ENCODE peak calls at places on chromosomes 4 and X, in four cellular contexts. N, G, V and M are unnamed samples. For H3K4me1, the result is how much of the 10 kb centered on the place peaks cover.

GRCh38 chr4:70778888-70779422 is 57.2 kb downstream of the RUFY3 start:
- DNase-seq in V (no peak), G (no peak), N (no peak), M (peak)

GRCh38 chrX:23742174-23742692 is 843 bp downstream of the ACOT9 start:
- DNase-seq in G (no peak), N (no peak), V (peak), M (peak)

GRCh38 chrX:150548684-150549083 is 19.7 kb upstream of the MTM1 start:
- DNase-seq in N (no peak), G (no peak), V (no peak), M (no peak)

GRCh38 chrX:153523269-153523668 is 5.8 kb downstream of the ATP2B3 start:
- DNase-seq in N (no peak), G (no peak), V (no peak), M (no peak)

GRCh38 chr4:42397635-42398447 is 553 bp downstream of the SHISA3 start:
- DNase-seq in N (peak), G (no peak), V (peak), M (peak)

GRCh38 chrX:8627796-8628195 is 104.1 kb downstream of the ANOS1 start:
- DNase-seq in V (no peak), N (no peak), G (no peak), M (no peak)

GRCh38 chr4:190014771-190015537 is 12.1 kb downstream of the FRG2 start:
- DNase-seq in N (no peak), V (peak), G (no peak), M (no peak)

GRCh38 chr4:152936446-152937279 is 540 bp downstream of the FHDC1 start:
- DNase-seq in V (peak), G (no peak), N (peak), M (no peak)

GRCh38 chr4:75142850-75143249 is 209.9 kb downstream of the PARM1 start:
- DNase-seq in V (no peak), G (no peak), N (no peak), M (no peak)

GRCh38 chrX:100643943-100644587 is at the start of gene SRPX2:
- DNase-seq in V (peak), N (no peak), G (no peak), M (peak)

GRCh38 chrX:129997081-129997480 is 14.6 kb downstream of the BCORL1 start:
- DNase-seq in G (no peak), V (no peak), N (no peak), M (no peak)

GRCh38 chrX:147710301-147710700 is 201.4 kb upstream of the FMR1 start:
- DNase-seq in V (no peak), N (peak), G (no peak), M (no peak)

GRCh38 chr4:138090145-138090917 is 151.8 kb downstream of the SLC7A11 start:
- DNase-seq in V (peak), N (peak), G (no peak), M (peak)

GRCh38 chr4:45323453-45324058 is 597.2 kb upstream of the GNPDA2 start:
- DNase-seq in N (no peak), V (no peak), G (no peak), M (no peak)

GRCh38 chr4:64144994-64145393 is 264.3 kb downstream of the TECRL start:
- DNase-seq in N (no peak), V (no peak), G (no peak), M (no peak)

GRCh38 chr4:4416981-4417380 is 30.1 kb downstream of the NSG1 start:
- DNase-seq in V (no peak), N (no peak), G (no peak), M (no peak)

GRCh38 chr4:70559216-70559830 is 32.7 kb upstream of the AMBN start:
- DNase-seq in V (peak), G (no peak), N (peak), M (no peak)

GRCh38 chr4:144578681-144579080 is 67.3 kb upstream of the HHIP start:
- DNase-seq in N (no peak), G (no peak), V (no peak), M (no peak)

GRCh38 chr4:112946127-112946526 is 103.3 kb upstream of the ANK2 start:
- DNase-seq in V (no peak), G (no peak), N (no peak), M (no peak)

GRCh38 chr4:118154643-118155042 is 120.4 kb downstream of the NDST3 start:
- DNase-seq in V (no peak), G (no peak), N (no peak), M (no peak)

GRCh38 chr4:126592088-126592487 is 1040.7 kb upstream of the INTU start:
- DNase-seq in G (no peak), N (no peak), V (no peak), M (no peak)

GRCh38 chr4:139975830-139976272 is 178.1 kb downstream of the MAML3 start:
- DNase-seq in V (no peak), G (no peak), N (no peak), M (no peak)

GRCh38 chr4:79390890-79391289 is 17.1 kb downstream of the GK2 start:
- DNase-seq in N (no peak), V (no peak), G (no peak), M (no peak)

GRCh38 chr4:169404959-169405358 is 134.2 kb upstream of the SH3RF1 start:
- DNase-seq in N (no peak), V (no peak), G (no peak), M (no peak)

GRCh38 chrX:9888953-9889470 is 78.1 kb upstream of the CLDN34 start:
- DNase-seq in V (no peak), G (no peak), N (no peak), M (no peak)

GRCh38 chr4:84878090-84878489 is 88.4 kb downstream of the WDFY3 start:
- DNase-seq in V (no peak), G (no peak), N (no peak), M (no peak)

GRCh38 chr4:23889814-23890269 is at the start of gene PPARGC1A:
- DNase-seq in N (peak), G (no peak), V (peak), M (peak)

GRCh38 chr4:132564920-132565319 is 584.2 kb upstream of the PCDH10 start:
- DNase-seq in G (no peak), N (no peak), V (no peak), M (no peak)

GRCh38 chr4:156723951-156724668 is 247.5 kb downstream of the PDGFC start:
- DNase-seq in G (no peak), V (peak), N (no peak), M (no peak)

GRCh38 chrX:154443479-154443910 is 446 bp upstream of the FAM50A start:
- DNase-seq in V (no peak), G (no peak), N (no peak), M (no peak)

GRCh38 chr4:154313004-154313587 is 178.5 kb downstream of the DCHS2 start:
- DNase-seq in N (no peak), V (no peak), G (no peak), M (no peak)

GRCh38 chr4:54440394-54441223 is 211.5 kb downstream of the PDGFRA start:
- DNase-seq in G (no peak), V (no peak), N (peak), M (peak)

GRCh38 chr4:124321370-124321769 is 391.2 kb downstream of the ANKRD50 start:
- DNase-seq in G (no peak), V (no peak), N (no peak), M (no peak)

GRCh38 chrX:129472116-129472515 is 51.2 kb downstream of the SMARCA1 start:
- DNase-seq in V (no peak), N (no peak), G (no peak), M (no peak)

GRCh38 chr4:33746979-33747378 is 2497.3 kb downstream of the ARAP2 start:
- DNase-seq in N (no peak), G (no peak), V (no peak), M (no peak)

GRCh38 chr4:148154769-148155168 is 287.4 kb downstream of the NR3C2 start:
- DNase-seq in G (no peak), V (no peak), N (no peak), M (no peak)

DNA sequence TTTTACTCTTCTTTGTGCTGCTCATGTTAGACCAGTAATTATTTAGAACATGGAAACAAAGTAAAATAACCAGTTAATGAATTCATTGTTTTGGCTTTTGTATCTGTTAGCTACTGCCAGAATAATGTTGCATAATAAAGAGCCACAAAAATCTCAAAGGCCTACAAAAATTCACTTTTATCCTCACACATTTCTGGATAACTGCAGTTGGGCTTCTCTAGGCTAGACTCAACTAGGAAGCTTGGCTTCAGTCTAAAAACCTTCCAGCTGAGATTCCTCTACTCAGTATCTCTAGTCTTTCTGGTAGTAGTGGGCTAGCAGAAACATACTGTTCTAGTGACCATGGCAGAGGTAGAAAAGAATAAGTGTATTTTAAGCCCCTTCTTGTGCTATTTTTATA is 73.0 kb downstream of the FAT4 start:
- DNase-seq in N (no peak), G (no peak), V (no peak), M (no peak)
- H3K27ac ChIP-seq in N (no peak), G (peak), V (no peak), M (peak)

DNA sequence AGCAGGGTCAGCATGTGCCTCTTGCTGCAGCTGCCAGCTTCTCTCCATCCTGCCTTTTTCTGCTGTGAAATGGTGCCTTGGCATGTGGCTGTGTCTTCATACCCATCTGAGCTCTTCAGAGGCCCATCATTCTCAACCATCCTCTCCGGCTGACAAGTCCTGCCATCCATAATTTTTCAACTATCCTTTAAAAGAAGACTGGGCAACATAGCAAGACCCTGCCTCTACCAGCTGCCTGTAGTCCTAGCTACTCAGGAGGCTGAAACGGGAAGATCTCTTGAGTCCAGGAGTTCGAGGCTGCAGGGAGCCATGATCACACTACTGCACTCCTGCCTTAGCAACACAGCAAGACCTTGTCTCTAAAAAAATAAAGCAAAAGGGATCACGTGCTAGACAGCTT is 64.2 kb upstream of the TTC29 start:
- DNase-seq in V (no peak), N (no peak), G (no peak), M (no peak)
- H3K4me1 ChIP-seq in V (under half), N (under half), G (under half), M (under half)

GRCh38 chr4:86973668-86974067 is 38.9 kb downstream of the AFF1 start:
- DNase-seq in G (no peak), N (no peak), V (no peak), M (no peak)

GRCh38 chr4:86972997-86973396 is 38.2 kb downstream of the AFF1 start:
- DNase-seq in N (no peak), V (peak), G (no peak), M (peak)

GRCh38 chr4:86970447-86971354 is 35.9 kb downstream of the AFF1 start:
- DNase-seq in N (no peak), V (no peak), G (no peak), M (no peak)

GRCh38 chr4:86968477-86969015 is 33.7 kb downstream of the AFF1 start:
- DNase-seq in V (no peak), G (no peak), N (no peak), M (no peak)

GRCh38 chr4:86971355-86971683 is 36.5 kb downstream of the AFF1 start:
- DNase-seq in N (no peak), V (no peak), G (no peak), M (no peak)
- H3K27ac ChIP-seq in N (no peak), V (no peak), G (no peak), M (no peak)

DNA sequence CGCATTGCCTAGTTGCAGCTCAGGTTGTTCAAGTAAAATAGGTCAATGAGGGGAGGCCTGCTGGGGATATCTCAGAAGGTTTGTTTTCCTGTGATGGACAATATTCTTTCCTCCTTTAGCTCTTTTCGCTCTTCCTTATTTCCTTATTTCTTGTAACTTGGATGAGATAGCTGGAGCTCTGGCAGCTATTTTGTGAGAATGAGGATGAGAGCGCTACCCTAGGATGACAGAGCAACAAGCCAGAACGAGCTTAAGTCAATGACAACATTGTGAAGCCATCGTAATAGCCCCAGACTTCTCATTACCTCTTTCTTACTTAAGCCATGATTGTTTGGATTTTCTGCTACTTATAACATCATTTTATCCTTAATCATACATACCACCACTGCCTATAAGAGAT is 124.3 kb upstream of the GATB start:
- DNase-seq in V (no peak), N (no peak), G (no peak), M (no peak)
- H3K4me1 ChIP-seq in V (under half), N (under half), G (under half), M (under half)

GRCh38 chrX:53379008-53379710 is 43.3 kb downstream of the SMC1A start:
- DNase-seq in N (no peak), G (no peak), V (no peak), M (no peak)

GRCh38 chrX:53379747-53380146 is 42.7 kb downstream of the SMC1A start:
- DNase-seq in N (no peak), V (no peak), G (no peak), M (no peak)

DNA sequence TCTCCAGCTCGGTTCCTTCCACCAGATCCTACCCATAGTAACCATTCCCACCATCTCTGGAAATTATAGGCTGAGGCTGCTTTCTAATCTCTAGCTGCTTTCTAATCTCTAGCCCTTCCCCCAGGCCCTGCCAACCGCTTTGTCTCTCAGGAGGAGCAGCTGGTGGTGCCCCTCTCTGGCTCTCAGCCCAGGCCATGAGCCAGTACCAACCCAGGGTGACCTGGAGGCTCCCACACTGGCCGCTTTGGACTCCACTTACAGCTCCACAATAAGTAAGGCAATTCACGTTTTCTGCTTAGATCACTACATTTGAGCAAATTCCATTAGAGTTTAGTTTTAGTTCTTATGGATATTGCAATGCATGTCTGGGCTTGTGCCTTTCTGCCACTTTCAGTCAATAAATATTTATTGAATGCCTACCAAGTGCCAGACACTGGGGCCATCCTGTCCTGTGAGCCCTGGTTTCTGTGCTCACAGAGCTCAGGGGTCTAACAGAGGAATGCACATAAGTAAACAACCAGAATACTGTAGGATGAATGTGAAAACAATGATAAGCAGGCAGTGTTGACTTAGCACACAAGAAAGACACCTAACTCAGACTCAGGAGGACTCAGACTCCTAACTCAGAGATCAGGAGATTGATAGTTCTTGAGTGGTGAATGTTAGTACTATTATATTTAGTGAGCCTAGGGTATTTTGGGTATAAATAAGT is 38.9 kb downstream of the SMC1A start:
- DNase-seq in G (no peak), N (no peak), V (no peak), M (peak)
- H3K27ac ChIP-seq in G (no peak), N (no peak), V (no peak), M (no peak)

GRCh38 chr4:94562285-94562684 is 110.5 kb downstream of the PDLIM5 start:
- DNase-seq in G (no peak), N (no peak), V (no peak), M (no peak)
- H3K4me1 ChIP-seq in G (half or more), N (under half), V (under half), M (under half)

DNA sequence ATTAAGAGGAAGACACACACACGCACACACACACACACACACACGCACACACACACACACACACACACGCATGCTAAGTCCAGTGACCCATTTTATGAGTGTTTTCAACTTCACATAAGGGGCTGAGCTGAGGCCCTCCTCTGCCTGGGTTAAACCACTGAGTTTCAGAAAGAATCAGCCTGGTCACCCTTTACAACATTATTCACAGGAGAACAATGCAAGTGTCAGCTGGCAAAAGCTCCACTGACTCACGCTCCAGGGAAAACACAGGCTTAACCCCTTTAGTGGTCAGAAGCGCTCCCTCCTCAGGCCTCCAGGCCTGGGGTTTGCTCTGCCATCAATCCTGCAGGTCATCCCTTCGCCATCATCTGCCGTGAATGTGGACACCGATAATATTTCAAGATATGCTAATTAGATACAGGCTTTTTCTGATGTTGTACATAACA is 46.9 kb downstream of the ACOX3 start:
- DNase-seq in N (peak), G (no peak), V (peak), M (no peak)
- H3K27ac ChIP-seq in N (peak), G (peak), V (peak), M (peak)

DNA sequence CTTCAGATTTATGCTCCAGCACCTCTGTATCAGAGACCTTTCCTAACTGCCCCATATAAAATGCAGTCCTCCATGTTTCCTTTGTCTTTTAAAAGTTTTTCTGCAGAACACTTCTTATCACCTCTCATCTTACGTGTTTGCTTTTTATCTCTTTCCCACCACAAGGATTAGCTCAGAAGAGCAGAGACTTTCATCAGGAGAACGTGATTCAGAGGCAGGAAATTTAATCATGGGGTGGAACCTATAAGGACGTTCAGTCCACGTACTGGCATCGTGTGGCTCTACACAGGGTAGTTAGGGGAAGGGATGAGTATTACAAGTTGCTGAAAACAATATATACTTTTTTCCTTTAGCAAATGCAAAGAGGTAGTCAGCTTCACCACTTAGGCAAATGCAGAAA is 98.7 kb downstream of the SORBS2 start:
- DNase-seq in N (no peak), V (no peak), G (no peak), M (no peak)
- H3K4me1 ChIP-seq in N (under half), V (under half), G (under half), M (half or more)